ENCODE peak calls at places on chromosomes 16 and 17, in ten cellular contexts. A is body of pancreas, Z is H1, Q is left lung, F is SJCRH30, H is mucosa of descending colon, B is lung, W is H9, T is prostate gland, M is mammary epithelial cell. J is an unnamed sample.

GRCh38 chr17:59706900-59707181 is 389 bp downstream of the PTRH2 start:
- DNase-seq in B (no peak), W (no peak), T (no peak), Z (no peak), Q (no peak), H (no peak), A (no peak), M (no peak), F (no peak), J (no peak)

GRCh38 chr16:69417537-69418199 is 6.8 kb upstream of the CYB5B start:
- DNase-seq in H (no peak), B (no peak), Z (no peak), A (no peak), Q (no peak), F (no peak), W (peak; percentile 79), M (no peak), T (peak; percentile 59), J (no peak)

GRCh38 chr17:81365148-81365600 is 30.1 kb upstream of the BAHCC1 start:
- DNase-seq in W (peak; percentile 82), Z (peak; percentile 68), F (no peak), T (peak; percentile 89), H (peak; percentile 78), M (peak; percentile 82), B (peak; percentile 77), Q (peak; percentile 90), A (peak; percentile 85), J (no peak)

GRCh38 chr17:82095777-82096708 is 2.0 kb downstream of the FASN start:
- DNase-seq in T (no peak), M (peak; percentile 25), A (no peak), W (no peak), B (no peak), Q (no peak), H (peak; percentile 65), F (no peak), Z (no peak), J (peak; percentile 46)

GRCh38 chr16:55557186-55557585 is 9.3 kb upstream of the CAPNS2 start:
- DNase-seq in Q (no peak), H (no peak), A (no peak), M (peak; percentile 56), T (no peak), Z (no peak), W (no peak), F (no peak), B (no peak), J (no peak)

GRCh38 chr16:81556715-81557284 is 112.2 kb downstream of the CMIP start:
- DNase-seq in H (no peak), Z (no peak), B (no peak), Q (no peak), W (no peak), T (no peak), A (no peak), F (no peak), M (no peak), J (no peak)

GRCh38 chr17:19327039-19327776 is 35.3 kb downstream of the B9D1 start:
- DNase-seq in Z (no peak), B (no peak), M (peak; percentile 91), A (no peak), H (no peak), T (no peak), W (no peak), Q (peak; percentile 43), F (no peak), J (no peak)

GRCh38 chr17:74592087-74592990 is at the start of gene CD300LD:
- DNase-seq in F (no peak), B (no peak), W (no peak), M (no peak), A (no peak), T (no peak), Z (no peak), Q (no peak), H (no peak), J (no peak)

GRCh38 chr17:17532991-17533390 is 36.8 kb upstream of the RASD1 start:
- DNase-seq in Q (no peak), A (no peak), T (no peak), H (no peak), W (no peak), F (no peak), M (no peak), Z (no peak), B (no peak), J (no peak)

GRCh38 chr16:74035816-74036215 is 260.8 kb upstream of the PSMD7 start:
- DNase-seq in F (peak; percentile 3), Q (no peak), B (no peak), A (no peak), M (no peak), W (no peak), H (no peak), Z (no peak), T (no peak), J (no peak)

GRCh38 chr16:88618956-88619667 is 19.3 kb upstream of the IL17C start:
- DNase-seq in Q (no peak), H (no peak), B (no peak), T (no peak), W (no peak), A (no peak), Z (no peak), F (no peak), M (no peak), J (no peak)

GRCh38 chr16:3950343-3951193 is 70.1 kb upstream of the CREBBP start:
- DNase-seq in Q (peak; percentile 88), F (peak; percentile 88), H (peak; percentile 68), T (peak; percentile 48), B (peak; percentile 89), A (peak; percentile 63), W (no peak), Z (no peak), M (peak; percentile 52), J (no peak)

GRCh38 chr17:10631048-10631700 is 25.9 kb downstream of the MYH3 start:
- DNase-seq in W (peak; percentile 71), Q (peak; percentile 83), B (no peak), F (no peak), H (no peak), T (no peak), Z (peak; percentile 85), A (no peak), M (no peak), J (no peak)

GRCh38 chr16:85334718-85335583 is 222.7 kb upstream of the CIBAR2 start:
- DNase-seq in F (no peak), Q (peak; percentile 81), A (peak; percentile 87), B (no peak), M (no peak), T (peak; percentile 26), W (peak; percentile 77), H (peak; percentile 93), Z (no peak), J (peak; percentile 66)

GRCh38 chr17:27471321-27472269 is 15.3 kb downstream of the KSR1 start:
- DNase-seq in Z (no peak), M (peak; percentile 96), W (no peak), B (no peak), F (no peak), Q (no peak), H (no peak), T (no peak), A (no peak), J (no peak)

GRCh38 chr16:4115941-4116327 is 308 bp downstream of the ADCY9 start:
- DNase-seq in F (no peak), Q (no peak), M (no peak), T (no peak), H (no peak), W (no peak), Z (no peak), B (no peak), A (no peak), J (no peak)

GRCh38 chr17:51751072-51751471 is 407.4 kb downstream of the CA10 start:
- DNase-seq in Z (no peak), H (no peak), F (no peak), M (no peak), B (no peak), Q (no peak), T (no peak), A (no peak), W (no peak), J (no peak)

GRCh38 chr17:51745993-51746392 is 412.5 kb downstream of the CA10 start:
- DNase-seq in H (no peak), F (no peak), W (no peak), B (no peak), Q (no peak), T (no peak), Z (no peak), A (no peak), M (peak; percentile 71), J (no peak)

GRCh38 chr17:51743477-51743876 is 415.0 kb downstream of the CA10 start:
- DNase-seq in H (no peak), T (no peak), M (no peak), A (no peak), Q (no peak), Z (no peak), B (no peak), W (no peak), F (no peak), J (no peak)

GRCh38 chr17:51748749-51749604 is 409.5 kb downstream of the CA10 start:
- DNase-seq in B (no peak), F (no peak), T (no peak), W (no peak), H (no peak), A (no peak), M (peak; percentile 42), Z (no peak), Q (no peak), J (no peak)
- H3K4me1 ChIP-seq in B (no peaks in the 10 kb centered on the region), F (no peaks in the 10 kb centered on the region), T (no peaks in the 10 kb centered on the region), W (peaks cover 3% of the 10 kb centered on the region), H (no peaks in the 10 kb centered on the region), A (no peaks in the 10 kb centered on the region), M (peaks cover 31% of the 10 kb centered on the region), Z (peaks cover 5% of the 10 kb centered on the region), Q (no peaks in the 10 kb centered on the region), J (no peaks in the 10 kb centered on the region)

GRCh38 chr17:4520060-4520880 is 21.6 kb downstream of the SPNS2 start:
- DNase-seq in H (no peak), B (no peak), F (no peak), M (no peak), A (no peak), Z (no peak), W (no peak), T (no peak), Q (no peak), J (no peak)
- H3K4me1 ChIP-seq in H (no peaks in the 10 kb centered on the region), B (no peaks in the 10 kb centered on the region), F (no peaks in the 10 kb centered on the region), M (peaks cover 29% of the 10 kb centered on the region), A (peaks cover 58% of the 10 kb centered on the region), Z (no peaks in the 10 kb centered on the region), W (no peaks in the 10 kb centered on the region), T (no peaks in the 10 kb centered on the region), Q (peaks cover 71% of the 10 kb centered on the region), J (no peaks in the 10 kb centered on the region)

GRCh38 chr16:48590476-48590875 is 19.5 kb downstream of the N4BP1 start:
- DNase-seq in Q (no peak), T (no peak), M (no peak), W (no peak), B (no peak), F (no peak), H (no peak), Z (no peak), A (no peak), J (peak; percentile 50)
- H3K4me1 ChIP-seq in Q (peaks cover 50% of the 10 kb centered on the region), T (no peaks in the 10 kb centered on the region), M (no peaks in the 10 kb centered on the region), W (no peaks in the 10 kb centered on the region), B (peaks cover 20% of the 10 kb centered on the region), F (no peaks in the 10 kb centered on the region), H (no peaks in the 10 kb centered on the region), Z (no peaks in the 10 kb centered on the region), A (peaks cover 7% of the 10 kb centered on the region), J (peaks cover 33% of the 10 kb centered on the region)

DNA sequence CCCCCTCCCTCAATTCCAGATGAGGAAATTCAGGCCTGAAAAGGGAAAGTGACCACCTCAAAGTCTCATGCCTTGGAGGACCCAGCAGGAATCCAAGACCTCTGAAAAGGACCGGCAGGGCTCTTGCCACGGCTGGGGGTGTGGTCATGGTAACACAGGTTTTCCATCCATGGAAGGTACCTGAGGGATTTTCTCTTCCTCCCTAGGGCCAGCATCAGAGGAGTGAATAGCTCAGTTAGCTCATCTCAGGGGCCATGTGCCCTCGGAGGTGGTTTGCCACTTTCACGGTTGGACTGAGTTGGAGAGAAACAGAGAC is 1.3 kb downstream of the CIITA start:
- DNase-seq in B (no peak), F (no peak), T (no peak), M (no peak), Q (no peak), W (no peak), A (no peak), Z (no peak), H (no peak), J (no peak)
- H3K4me1 ChIP-seq in B (no peaks in the 10 kb centered on the region), F (no peaks in the 10 kb centered on the region), T (no peaks in the 10 kb centered on the region), M (peaks cover 21% of the 10 kb centered on the region), Q (peaks cover 75% of the 10 kb centered on the region), W (no peaks in the 10 kb centered on the region), A (peaks cover 16% of the 10 kb centered on the region), Z (peaks cover 2% of the 10 kb centered on the region), H (peaks cover 9% of the 10 kb centered on the region), J (no peaks in the 10 kb centered on the region)